ENCODE peak calls at places on chromosome 15, in seven cellular contexts. One of them, this sample, is unnamed.

GRCh38 chr15:29570121-29570930 is 251.9 kb downstream of the TJP1 start:
- DNase-seq in endothelial cell of umbilical vein: peak
- DNase-seq in mammary epithelial cell: no peak
- DNase-seq in OCI-LY7: no peak
- DNase-seq in GM23338: peak
- DNase-seq in fibroblast of lung: no peak
- DNase-seq in GM12878: no peak
- DNase-seq in this sample: peak

GRCh38 chr15:76979996-76980520 is 14.9 kb upstream of the PSTPIP1 start:
- DNase-seq in GM23338: no peak
- DNase-seq in GM12878: no peak
- DNase-seq in fibroblast of lung: no peak
- DNase-seq in OCI-LY7: no peak
- DNase-seq in endothelial cell of umbilical vein: no peak
- DNase-seq in mammary epithelial cell: no peak
- DNase-seq in this sample: no peak

GRCh38 chr15:38002883-38003477 is 68.5 kb downstream of the TMCO5A start:
- DNase-seq in GM12878: peak
- DNase-seq in GM23338: peak
- DNase-seq in fibroblast of lung: peak
- DNase-seq in mammary epithelial cell: peak
- DNase-seq in OCI-LY7: peak
- DNase-seq in endothelial cell of umbilical vein: peak
- DNase-seq in this sample: peak

GRCh38 chr15:45133561-45133920 is 3.7 kb downstream of the DUOX1 start:
- DNase-seq in mammary epithelial cell: peak
- DNase-seq in GM23338: no peak
- DNase-seq in OCI-LY7: no peak
- DNase-seq in GM12878: no peak
- DNase-seq in endothelial cell of umbilical vein: no peak
- DNase-seq in fibroblast of lung: no peak
- DNase-seq in this sample: no peak

GRCh38 chr15:51267714-51268105 is 70.7 kb downstream of the CYP19A1 start:
- DNase-seq in endothelial cell of umbilical vein: no peak
- DNase-seq in fibroblast of lung: no peak
- DNase-seq in OCI-LY7: no peak
- DNase-seq in GM23338: peak
- DNase-seq in mammary epithelial cell: no peak
- DNase-seq in GM12878: no peak
- DNase-seq in this sample: no peak

GRCh38 chr15:78540955-78541743 is 905 bp downstream of the PSMA4 start:
- DNase-seq in GM23338: no peak
- DNase-seq in endothelial cell of umbilical vein: no peak
- DNase-seq in mammary epithelial cell: peak
- DNase-seq in OCI-LY7: peak
- DNase-seq in fibroblast of lung: peak
- DNase-seq in GM12878: no peak
- DNase-seq in this sample: no peak

GRCh38 chr15:23395030-23395692 is 40.6 kb downstream of the GOLGA8S start:
- DNase-seq in OCI-LY7: no peak
- DNase-seq in fibroblast of lung: no peak
- DNase-seq in mammary epithelial cell: no peak
- DNase-seq in endothelial cell of umbilical vein: no peak
- DNase-seq in GM12878: no peak
- DNase-seq in GM23338: no peak
- DNase-seq in this sample: no peak

GRCh38 chr15:66097151-66098018 is 156.2 kb downstream of the MEGF11 start:
- DNase-seq in fibroblast of lung: no peak
- DNase-seq in endothelial cell of umbilical vein: no peak
- DNase-seq in mammary epithelial cell: no peak
- DNase-seq in GM12878: no peak
- DNase-seq in GM23338: no peak
- DNase-seq in OCI-LY7: no peak
- DNase-seq in this sample: no peak

GRCh38 chr15:74315626-74316025 is 51.8 kb downstream of the CYP11A1 start:
- DNase-seq in GM12878: peak
- DNase-seq in mammary epithelial cell: no peak
- DNase-seq in GM23338: no peak
- DNase-seq in endothelial cell of umbilical vein: no peak
- DNase-seq in OCI-LY7: peak
- DNase-seq in fibroblast of lung: no peak
- DNase-seq in this sample: peak

GRCh38 chr15:65033659-65034269 is 4.3 kb upstream of the MTFMT start:
- DNase-seq in mammary epithelial cell: peak
- DNase-seq in GM12878: no peak
- DNase-seq in endothelial cell of umbilical vein: peak
- DNase-seq in fibroblast of lung: peak
- DNase-seq in OCI-LY7: peak
- DNase-seq in GM23338: peak
- DNase-seq in this sample: peak

GRCh38 chr15:80264031-80264430 is 12.0 kb upstream of the CTXND1 start:
- DNase-seq in mammary epithelial cell: no peak
- DNase-seq in endothelial cell of umbilical vein: no peak
- DNase-seq in GM23338: peak
- DNase-seq in GM12878: no peak
- DNase-seq in fibroblast of lung: peak
- DNase-seq in OCI-LY7: no peak
- DNase-seq in this sample: no peak

GRCh38 chr15:70215951-70216350 is 118.2 kb upstream of the TLE3 start:
- DNase-seq in mammary epithelial cell: no peak
- DNase-seq in OCI-LY7: no peak
- DNase-seq in GM12878: no peak
- DNase-seq in endothelial cell of umbilical vein: no peak
- DNase-seq in fibroblast of lung: no peak
- DNase-seq in GM23338: no peak
- DNase-seq in this sample: no peak

GRCh38 chr15:70217246-70218160 is 119.8 kb upstream of the TLE3 start:
- DNase-seq in fibroblast of lung: no peak
- DNase-seq in GM12878: no peak
- DNase-seq in endothelial cell of umbilical vein: no peak
- DNase-seq in GM23338: no peak
- DNase-seq in OCI-LY7: no peak
- DNase-seq in mammary epithelial cell: no peak
- DNase-seq in this sample: no peak

GRCh38 chr15:70222632-70223031 is 124.9 kb upstream of the TLE3 start:
- DNase-seq in OCI-LY7: no peak
- DNase-seq in mammary epithelial cell: no peak
- DNase-seq in endothelial cell of umbilical vein: peak
- DNase-seq in fibroblast of lung: no peak
- DNase-seq in GM23338: no peak
- DNase-seq in GM12878: no peak
- DNase-seq in this sample: no peak

GRCh38 chr15:70220444-70220937 is 122.8 kb upstream of the TLE3 start:
- DNase-seq in endothelial cell of umbilical vein: no peak
- DNase-seq in fibroblast of lung: no peak
- DNase-seq in GM23338: no peak
- DNase-seq in OCI-LY7: no peak
- DNase-seq in GM12878: no peak
- DNase-seq in mammary epithelial cell: no peak
- DNase-seq in this sample: no peak

GRCh38 chr15:70219256-70219919 is 121.7 kb upstream of the TLE3 start:
- DNase-seq in GM12878: no peak
- DNase-seq in mammary epithelial cell: no peak
- DNase-seq in OCI-LY7: no peak
- DNase-seq in endothelial cell of umbilical vein: no peak
- DNase-seq in GM23338: no peak
- DNase-seq in fibroblast of lung: no peak
- DNase-seq in this sample: no peak
- H2AFZ ChIP-seq in GM12878: no peak
- H2AFZ ChIP-seq in mammary epithelial cell: no peak
- H2AFZ ChIP-seq in OCI-LY7: no peak
- H2AFZ ChIP-seq in endothelial cell of umbilical vein: no peak
- H2AFZ ChIP-seq in GM23338: no peak
- H2AFZ ChIP-seq in fibroblast of lung: no peak
- H2AFZ ChIP-seq in this sample: no peak

DNA sequence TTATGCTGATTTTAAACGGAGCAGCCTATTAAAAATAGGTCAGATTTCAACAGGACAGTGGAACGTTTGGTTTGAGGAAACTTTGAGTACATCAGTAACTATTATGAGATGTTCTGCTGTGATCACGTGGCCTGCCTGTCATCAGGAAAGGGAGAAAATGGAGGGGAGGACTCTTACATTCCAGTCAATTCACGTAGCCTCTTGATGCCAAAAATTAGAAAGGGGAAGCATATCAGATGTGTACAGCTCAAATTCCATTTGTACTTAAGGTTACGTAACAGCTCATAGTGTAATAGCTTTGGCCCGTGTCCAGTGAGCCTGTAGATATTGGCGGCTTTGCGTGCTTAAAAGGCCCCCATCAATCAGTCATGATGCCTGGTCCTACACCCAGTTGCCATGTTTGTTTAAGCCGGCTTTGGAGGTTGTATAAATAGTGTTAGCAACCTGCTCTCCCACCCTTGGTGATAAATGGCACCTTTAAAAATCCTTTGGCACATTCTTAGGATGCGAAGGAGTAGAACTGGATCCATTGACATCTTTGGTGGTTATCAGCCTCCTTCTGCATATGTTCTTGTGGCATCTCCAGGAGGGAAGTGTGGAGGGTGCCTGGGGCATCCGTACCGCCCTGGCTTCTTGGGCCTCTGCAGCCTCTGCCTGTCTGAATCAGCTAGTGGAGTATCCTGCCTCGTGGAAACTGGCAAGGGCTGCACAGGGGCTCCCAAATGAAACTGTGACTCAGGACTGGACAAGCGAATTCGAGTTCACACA is 163.9 kb downstream of the THSD4 start:
- DNase-seq in GM23338: no peak
- DNase-seq in OCI-LY7: no peak
- DNase-seq in fibroblast of lung: peak
- DNase-seq in endothelial cell of umbilical vein: peak
- DNase-seq in GM12878: no peak
- DNase-seq in mammary epithelial cell: peak
- DNase-seq in this sample: no peak
- H2AFZ ChIP-seq in GM23338: no peak
- H2AFZ ChIP-seq in OCI-LY7: no peak
- H2AFZ ChIP-seq in fibroblast of lung: no peak
- H2AFZ ChIP-seq in endothelial cell of umbilical vein: peak
- H2AFZ ChIP-seq in GM12878: no peak
- H2AFZ ChIP-seq in mammary epithelial cell: peak
- H2AFZ ChIP-seq in this sample: no peak

GRCh38 chr15:40075298-40076044 is 33.2 kb downstream of the BMF start:
- DNase-seq in fibroblast of lung: no peak
- DNase-seq in GM12878: no peak
- DNase-seq in GM23338: no peak
- DNase-seq in OCI-LY7: no peak
- DNase-seq in mammary epithelial cell: no peak
- DNase-seq in endothelial cell of umbilical vein: peak
- DNase-seq in this sample: no peak
- H2AFZ ChIP-seq in fibroblast of lung: no peak
- H2AFZ ChIP-seq in GM12878: no peak
- H2AFZ ChIP-seq in GM23338: peak
- H2AFZ ChIP-seq in OCI-LY7: no peak
- H2AFZ ChIP-seq in mammary epithelial cell: no peak
- H2AFZ ChIP-seq in endothelial cell of umbilical vein: peak
- H2AFZ ChIP-seq in this sample: no peak

GRCh38 chr15:67829647-67830504 is 4.6 kb downstream of the SKOR1 start:
- DNase-seq in GM23338: peak
- DNase-seq in endothelial cell of umbilical vein: no peak
- DNase-seq in OCI-LY7: no peak
- DNase-seq in mammary epithelial cell: no peak
- DNase-seq in GM12878: no peak
- DNase-seq in fibroblast of lung: no peak
- DNase-seq in this sample: no peak
- H2AFZ ChIP-seq in GM23338: no peak
- H2AFZ ChIP-seq in endothelial cell of umbilical vein: no peak
- H2AFZ ChIP-seq in OCI-LY7: no peak
- H2AFZ ChIP-seq in mammary epithelial cell: no peak
- H2AFZ ChIP-seq in GM12878: no peak
- H2AFZ ChIP-seq in fibroblast of lung: no peak
- H2AFZ ChIP-seq in this sample: no peak

This sample was measured in MM.1S.